ENCODE peak calls at places on chromosomes 12 and 14, in four cellular contexts. P is CD4-positive, alpha-beta memory T cell; U is BE2C; F is Panc1. L is an unnamed sample.
A peak's percentile ranks its signal among the peaks of the same experiment; 100 is the strongest.

GRCh38 chr14:29648045-29648444 is 279.6 kb downstream of the PRKD1 start:
- DNase-seq in P (no peak), U (no peak), F (no peak), L (no peak)

GRCh38 chr12:101719566-101719965 is 19.7 kb downstream of the SYCP3 start:
- DNase-seq in U (no peak), P (no peak), F (no peak), L (no peak)

GRCh38 chr12:41008472-41008871 is 179.6 kb upstream of the PDZRN4 start:
- DNase-seq in P (no peak), F (no peak), U (no peak), L (no peak)

GRCh38 chr12:55637467-55637866 is 775 bp downstream of the OR10P1 start:
- DNase-seq in P (peak; percentile 68), F (no peak), U (no peak), L (peak; percentile 62)

GRCh38 chr14:43786066-43786762 is 720.9 kb downstream of the FSCB start:
- DNase-seq in F (no peak), P (peak; percentile 10), U (no peak), L (no peak)

GRCh38 chr12:103546959-103547358 is 40.1 kb upstream of the STAB2 start:
- DNase-seq in F (no peak), U (no peak), P (no peak), L (no peak)

GRCh38 chr12:19220205-19220604 is 90.7 kb downstream of the PLEKHA5 start:
- DNase-seq in P (no peak), F (no peak), U (no peak), L (no peak)

GRCh38 chr14:64293976-64294671 is at the start of gene ESR2:
- DNase-seq in U (peak; percentile 48), F (no peak), P (peak; percentile 40), L (no peak)

GRCh38 chr14:76950043-76951020 is 78.2 kb downstream of the IRF2BPL start:
- DNase-seq in P (no peak), U (no peak), F (no peak), L (no peak)

GRCh38 chr12:63068857-63069442 is 82.1 kb downstream of the AVPR1A start:
- DNase-seq in F (peak; percentile 28), U (no peak), P (no peak), L (no peak)

GRCh38 chr12:121036810-121037326 is 2.2 kb downstream of the OASL start:
- DNase-seq in U (no peak), F (no peak), P (peak; percentile 56), L (no peak)

GRCh38 chr12:106682594-106683234 is 91.8 kb upstream of the RIC8B start:
- DNase-seq in P (no peak), U (no peak), F (no peak), L (no peak)

GRCh38 chr14:75286313-75286712 is 7.7 kb downstream of the FOS start:
- DNase-seq in U (no peak), F (no peak), P (no peak), L (no peak)

GRCh38 chr12:104498211-104498801 is 41.6 kb downstream of the CHST11 start:
- DNase-seq in F (no peak), P (peak; percentile 78), U (no peak), L (peak; percentile 26)

GRCh38 chr14:60266021-60266937 is 17.3 kb downstream of the PPM1A start:
- DNase-seq in F (no peak), P (no peak), U (peak; percentile 43), L (no peak)

GRCh38 chr12:32743264-32743663 is 12.4 kb downstream of the YARS2 start:
- DNase-seq in F (no peak), P (no peak), U (no peak), L (no peak)

GRCh38 chr12:65123435-65124063 is 2.4 kb upstream of the WIF1 start:
- DNase-seq in P (no peak), F (no peak), U (peak; percentile 25), L (no peak)

GRCh38 chr14:80543211-80543610 is 331.9 kb upstream of the DIO2 start:
- DNase-seq in U (no peak), F (no peak), P (no peak), L (no peak)

GRCh38 chr14:66330916-66331315 is 155.3 kb upstream of the CCDC196 start:
- DNase-seq in P (no peak), U (no peak), F (no peak), L (no peak)

GRCh38 chr14:37708481-37708880 is 113.1 kb downstream of the TTC6 start:
- DNase-seq in F (no peak), P (no peak), U (no peak), L (no peak)

DNA sequence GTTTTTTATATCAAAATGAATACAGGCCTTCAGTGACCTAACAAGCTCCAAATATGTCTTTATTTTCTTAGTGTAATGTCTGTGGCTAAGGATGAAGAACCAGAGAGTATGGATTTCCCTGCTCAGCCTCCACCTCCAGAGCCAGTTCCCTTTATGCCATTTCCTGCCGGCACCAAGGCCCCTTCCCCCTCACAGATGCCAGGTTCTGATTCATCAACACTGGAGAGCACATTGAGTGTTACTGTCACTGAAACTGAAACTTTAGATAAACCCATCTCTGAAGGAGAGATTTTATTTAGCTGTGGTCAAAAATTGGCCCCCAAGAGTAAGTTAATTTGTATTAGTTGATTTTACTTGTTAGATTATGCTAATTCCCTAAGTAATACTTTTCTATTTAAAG is 61.0 kb downstream of the KIAA0586 start:
- DNase-seq in P (no peak), U (no peak), F (no peak), L (no peak)
- H3K36me3 ChIP-seq in P (peaks cover 12% of the 10 kb centered on the region), U (peaks cover 28% of the 10 kb centered on the region), F (peaks cover 3% of the 10 kb centered on the region), L (peaks cover 5% of the 10 kb centered on the region)

GRCh38 chr12:47297993-47298392 is 218.2 kb upstream of the AMIGO2 start:
- DNase-seq in U (no peak), P (no peak), F (no peak), L (no peak)
- H3K36me3 ChIP-seq in U (no peaks in the 10 kb centered on the region), P (no peaks in the 10 kb centered on the region), F (no peaks in the 10 kb centered on the region), L (no peaks in the 10 kb centered on the region)

DNA sequence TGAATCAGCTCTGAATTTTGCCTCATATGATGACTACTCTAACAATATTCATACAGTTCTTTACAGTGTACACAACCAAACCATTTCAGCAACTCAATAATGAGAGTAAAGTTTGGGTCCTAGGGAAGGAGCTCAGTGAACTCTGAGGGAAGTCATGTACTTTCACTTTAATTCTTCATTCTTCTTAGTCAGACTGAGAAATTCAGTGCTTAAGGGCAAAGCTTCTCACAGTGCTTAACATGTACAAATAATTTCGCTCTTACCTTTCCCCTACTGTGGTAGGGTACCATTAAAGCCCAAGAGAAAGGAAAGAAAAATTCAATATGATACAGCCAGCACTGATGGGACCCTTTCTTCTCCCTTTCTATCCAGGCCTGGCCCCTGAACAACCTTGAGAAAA is 435.0 kb downstream of the NELL2 start:
- DNase-seq in U (no peak), P (no peak), F (no peak), L (no peak)
- H3K36me3 ChIP-seq in U (no peaks in the 10 kb centered on the region), P (no peaks in the 10 kb centered on the region), F (no peaks in the 10 kb centered on the region), L (no peaks in the 10 kb centered on the region)

DNA sequence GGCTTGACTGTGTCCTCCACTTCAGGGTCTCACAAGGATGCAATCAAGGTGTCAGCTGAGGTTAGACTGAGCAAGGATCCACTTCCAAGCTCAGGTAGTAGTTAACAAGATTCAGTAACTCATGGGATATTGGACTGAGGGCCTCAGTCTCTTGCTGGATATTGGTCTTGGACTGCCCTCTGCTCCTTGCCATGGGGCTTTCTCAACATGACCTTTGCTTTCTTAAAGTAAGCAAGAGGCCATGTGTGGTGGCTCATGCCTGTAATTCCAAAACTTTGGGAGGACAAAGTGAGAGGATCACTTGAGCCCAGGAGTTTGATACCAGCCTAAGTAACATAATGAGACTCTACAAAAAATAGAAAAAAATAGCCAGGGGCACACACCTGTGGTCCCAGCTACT is 231.3 kb upstream of the AMIGO2 start:
- DNase-seq in U (no peak), F (no peak), P (no peak), L (no peak)
- H3K36me3 ChIP-seq in U (no peaks in the 10 kb centered on the region), F (no peaks in the 10 kb centered on the region), P (no peaks in the 10 kb centered on the region), L (no peaks in the 10 kb centered on the region)

DNA sequence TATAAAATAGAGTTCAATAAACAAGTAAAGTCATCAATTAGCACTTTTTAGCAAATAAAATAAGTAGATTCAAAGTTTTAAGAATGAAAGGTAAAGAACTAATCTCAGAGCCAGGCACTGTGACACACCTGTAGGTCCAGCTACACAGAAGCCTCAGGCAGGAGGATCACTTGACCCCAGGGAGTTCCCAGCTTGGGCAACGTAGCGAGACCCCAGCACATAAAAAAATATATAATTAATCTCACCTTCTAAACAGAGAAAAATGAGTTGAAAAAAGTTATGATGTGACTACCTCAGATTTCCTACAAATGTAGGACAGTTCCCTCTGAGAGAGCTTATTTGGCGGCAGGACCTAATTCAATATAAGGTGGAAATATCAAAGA is 19.3 kb downstream of the DAD1 start:
- DNase-seq in P (no peak), U (no peak), F (no peak), L (no peak)
- H3K36me3 ChIP-seq in P (peaks cover 20% of the 10 kb centered on the region), U (peaks cover 21% of the 10 kb centered on the region), F (peaks cover 20% of the 10 kb centered on the region), L (peaks cover 16% of the 10 kb centered on the region)

GRCh38 chr12:29004936-29005304 is 144.2 kb upstream of the FAR2 start:
- DNase-seq in F (no peak), U (no peak), P (no peak), L (no peak)
- H3K36me3 ChIP-seq in F (no peaks in the 10 kb centered on the region), U (no peaks in the 10 kb centered on the region), P (no peaks in the 10 kb centered on the region), L (no peaks in the 10 kb centered on the region)

DNA sequence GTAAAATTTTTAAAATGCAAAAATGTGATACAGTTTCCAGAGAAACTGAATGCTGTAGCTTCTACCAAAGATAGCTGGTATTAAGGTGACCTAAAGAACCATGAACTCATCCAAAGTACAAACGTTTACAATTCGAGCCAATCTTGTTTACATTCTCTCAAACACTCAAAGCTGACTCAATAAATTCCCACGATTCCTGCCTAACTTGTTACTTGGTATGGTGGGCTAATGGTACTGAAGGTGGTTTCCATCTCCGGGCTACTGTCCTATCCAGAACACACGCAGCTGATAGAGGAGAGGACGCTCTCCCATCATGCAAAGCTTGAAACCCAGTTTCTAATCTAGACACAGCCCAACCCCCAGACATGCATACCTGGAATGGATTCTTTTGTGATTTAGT is 31.5 kb downstream of the RAD9B start:
- DNase-seq in F (no peak), U (no peak), P (no peak), L (no peak)
- H3K36me3 ChIP-seq in F (peaks cover 8% of the 10 kb centered on the region), U (peaks cover 10% of the 10 kb centered on the region), P (peaks cover 33% of the 10 kb centered on the region), L (peaks cover 27% of the 10 kb centered on the region)

DNA sequence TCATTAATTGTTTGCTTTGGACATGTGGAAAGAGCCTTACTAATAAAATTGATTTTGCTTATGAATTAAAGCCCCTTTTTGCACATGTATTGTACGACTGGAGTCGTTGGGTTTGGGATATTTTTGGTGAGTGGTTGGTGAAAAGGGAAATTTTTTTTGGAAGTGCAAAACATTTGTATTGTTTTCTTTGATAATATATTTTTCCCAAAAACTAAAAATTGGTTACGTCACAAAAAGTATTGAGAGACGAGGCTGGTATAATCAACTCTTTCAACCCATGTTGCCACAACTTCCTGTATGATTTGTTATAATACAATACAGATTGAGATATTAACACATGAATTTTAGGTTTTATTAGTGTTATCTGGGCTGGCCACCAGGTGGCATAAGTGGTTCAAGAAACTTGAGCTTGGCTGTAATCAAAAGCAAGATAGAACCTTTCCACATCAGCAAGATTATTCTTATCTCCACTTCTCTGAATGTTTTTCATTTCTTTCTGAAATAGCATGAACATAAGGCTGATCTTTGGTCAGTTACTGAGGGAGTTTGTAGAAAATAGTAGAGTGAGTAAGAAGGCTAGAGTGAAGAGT is 8.7 kb downstream of the NGDN start:
- DNase-seq in F (peak; percentile 33), P (peak; percentile 73), U (peak; percentile 68), L (peak; percentile 56)
- H3K36me3 ChIP-seq in F (peaks cover 33% of the 10 kb centered on the region), P (peaks cover 37% of the 10 kb centered on the region), U (peaks cover 59% of the 10 kb centered on the region), L (peaks cover 37% of the 10 kb centered on the region)

DNA sequence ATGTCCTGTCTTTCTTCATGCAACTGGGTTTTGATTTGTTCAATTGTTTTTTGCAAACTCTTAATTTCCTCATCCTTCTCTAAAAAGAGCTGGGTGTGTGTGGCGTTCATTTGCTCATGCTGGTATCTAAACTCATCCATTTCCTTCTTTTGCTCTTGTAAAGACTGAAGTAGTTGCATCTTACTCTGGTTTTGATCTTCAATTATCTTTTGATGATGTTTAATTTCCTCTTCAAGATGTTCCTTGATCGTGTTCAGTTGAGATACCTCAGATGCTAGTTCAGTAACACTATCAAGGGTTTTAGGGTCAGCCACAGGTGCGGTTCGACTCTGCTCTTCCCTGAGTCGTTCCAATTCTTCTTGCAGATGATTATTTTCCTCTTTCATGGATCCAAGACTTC is 34.8 kb downstream of the TRIP11 start:
- DNase-seq in F (no peak), P (no peak), U (no peak), L (no peak)
- H3K36me3 ChIP-seq in F (peaks cover 7% of the 10 kb centered on the region), P (peaks cover 10% of the 10 kb centered on the region), U (peaks cover 33% of the 10 kb centered on the region), L (peaks cover 10% of the 10 kb centered on the region)

L was measured in CD8-positive, alpha-beta memory T cell.